ENCODE peak calls at places on chromosomes 12 and 14, in six cellular contexts. K is mucosa of descending colon, H is amygdala, D is iPS-NIHi11, W is HCT116, F is GM13977. L is an unnamed sample.
A peak's percentile ranks its signal among the peaks of the same experiment; 100 is the strongest.

GRCh38 chr12:96472384-96472783 is 17.0 kb upstream of the CFAP54 start:
- DNase-seq in K (no peak), H (no peak), D (no peak), W (no peak), F (no peak), L (no peak)

GRCh38 chr12:3041558-3042164 is 35.5 kb upstream of the TSPAN9 start:
- DNase-seq in K (peak; percentile 72), H (no peak), D (peak; percentile 90), W (peak; percentile 69), F (peak; percentile 89), L (peak; percentile 66)

GRCh38 chr14:96176811-96177211 is 27.8 kb upstream of the BDKRB2 start:
- DNase-seq in K (no peak), H (no peak), D (no peak), W (no peak), F (no peak), L (no peak)

GRCh38 chr14:101624579-101624978 is 63.3 kb downstream of the DIO3 start:
- DNase-seq in K (no peak), H (no peak), D (no peak), W (no peak), F (no peak), L (no peak)

GRCh38 chr12:117134059-117134458 is 34.8 kb upstream of the TESC start:
- DNase-seq in K (no peak), H (no peak), D (no peak), W (no peak), F (no peak), L (peak; percentile 80)

GRCh38 chr12:132336451-132337413 is 7.3 kb upstream of the GALNT9 start:
- DNase-seq in K (no peak), H (no peak), D (no peak), W (no peak), F (no peak), L (no peak)

GRCh38 chr14:93029417-93029816 is 86.3 kb downstream of the ITPK1 start:
- DNase-seq in K (no peak), H (no peak), D (no peak), W (no peak), F (no peak), L (no peak)

GRCh38 chr14:61418749-61419148 is 97.4 kb downstream of the PRKCH start:
- DNase-seq in K (no peak), H (no peak), D (no peak), W (no peak), F (no peak), L (no peak)

GRCh38 chr12:68854554-68854953 is 46.6 kb downstream of the MDM2 start:
- DNase-seq in K (no peak), H (no peak), D (no peak), W (no peak), F (no peak), L (no peak)

GRCh38 chr12:128387811-128388422 is 120.9 kb downstream of the TMEM132C start:
- DNase-seq in K (peak; percentile 48), H (peak; percentile 12), D (peak; percentile 19), W (no peak), F (peak; percentile 43), L (peak; percentile 64)

GRCh38 chr14:67457782-67458181 is 30.7 kb downstream of the TMEM229B start:
- DNase-seq in K (no peak), H (no peak), D (peak; percentile 65), W (no peak), F (no peak), L (no peak)